ENCODE peak calls at places on chromosomes 3 and 15, in four cellular contexts. T is stimulated activated CD8-positive, alpha-beta memory T cell treated with anti-CD3 and anti-CD28 coated beads, Interleukin-12 subunit alpha, Interleukin-12 subunit beta, amount 100 ng/mL, for 4 hours; M is neural crest cell; Y is H7. J is an unnamed sample.

GRCh38 chr15:66581972-66582537 is 16.3 kb upstream of the LCTL start:
- DNase-seq in T (no peak), M (no peak), Y (no peak), J (no peak)

GRCh38 chr3:65484964-65485363 is 553.8 kb downstream of the MAGI1 start:
- DNase-seq in T (no peak), Y (no peak), M (no peak), J (no peak)

GRCh38 chr15:51121118-51121517 is 26.4 kb upstream of the TNFAIP8L3 start:
- DNase-seq in T (no peak), Y (no peak), M (no peak), J (no peak)

GRCh38 chr3:149080699-149081091 is 5.6 kb downstream of the HLTF start:
- DNase-seq in Y (no peak), M (no peak), T (no peak), J (no peak)

GRCh38 chr3:99901200-99901926 is 83.7 kb downstream of the CMSS1 start:
- DNase-seq in T (no peak), Y (no peak), M (no peak), J (peak; percentile 23)

GRCh38 chr3:147113293-147114045 is 292.9 kb downstream of the ZIC4 start:
- DNase-seq in Y (no peak), M (no peak), T (no peak), J (no peak)

GRCh38 chr15:60757831-60758570 is 279.1 kb upstream of the ICE2 start:
- DNase-seq in M (no peak), Y (no peak), T (no peak), J (no peak)

GRCh38 chr3:144556392-144556791 is 584.8 kb downstream of the DIPK2A start:
- DNase-seq in T (no peak), Y (no peak), M (no peak), J (peak; percentile 44)

GRCh38 chr3:12706504-12707253 is 42.8 kb upstream of the RAF1 start:
- DNase-seq in Y (peak; percentile 80), M (peak; percentile 31), T (peak; percentile 4), J (peak; percentile 45)

GRCh38 chr3:136632625-136633081 is 119.5 kb downstream of the STAG1 start:
- DNase-seq in M (no peak), T (no peak), Y (no peak), J (no peak)

GRCh38 chr3:155080692-155081091 is 573 bp downstream of the MME start:
- DNase-seq in T (no peak), M (no peak), Y (no peak), J (no peak)

GRCh38 chr15:80072285-80072684 is 12.8 kb downstream of the ZFAND6 start:
- DNase-seq in Y (peak; percentile 61), M (no peak), T (no peak), J (peak; percentile 83)

GRCh38 chr3:57959407-57960173 is 48.6 kb upstream of the FLNB start:
- DNase-seq in T (no peak), Y (peak; percentile 35), M (no peak), J (no peak)

GRCh38 chr3:29067014-29067413 is 213.9 kb upstream of the RBMS3 start:
- DNase-seq in T (no peak), M (no peak), Y (no peak), J (no peak)

GRCh38 chr3:109922898-109923297 is 585.6 kb upstream of the DPPA4 start:
- DNase-seq in Y (no peak), M (no peak), T (no peak), J (no peak)

GRCh38 chr3:72738752-72739520 is 109.3 kb downstream of the SHQ1 start:
- DNase-seq in T (peak; percentile 54), M (peak; percentile 52), Y (peak; percentile 98), J (no peak)

GRCh38 chr3:100400424-100400781 is 486 bp downstream of the TOMM70 start:
- DNase-seq in T (peak; percentile 4), M (peak; percentile 6), Y (no peak), J (no peak)

GRCh38 chr3:145882416-145882815 is 278.6 kb downstream of the PLOD2 start:
- DNase-seq in T (no peak), M (no peak), Y (no peak), J (no peak)

GRCh38 chr3:8871306-8871705 is 92.0 kb downstream of the RAD18 start:
- DNase-seq in M (no peak), T (no peak), Y (no peak), J (no peak)

GRCh38 chr3:175980731-175981130 is 1121.6 kb downstream of the NAALADL2 start:
- DNase-seq in Y (no peak), M (no peak), T (no peak), J (no peak)

GRCh38 chr3:81581966-81582599 is 179.4 kb downstream of the GBE1 start:
- DNase-seq in M (peak; percentile 33), Y (peak; percentile 1), T (no peak), J (peak; percentile 4)

GRCh38 chr3:127339016-127339415 is 51.2 kb upstream of the PRR20G start:
- DNase-seq in Y (no peak), T (no peak), M (no peak), J (no peak)

GRCh38 chr15:59349715-59350420 is 22.8 kb downstream of the MYO1E start:
- DNase-seq in Y (peak; percentile 48), M (no peak), T (no peak), J (no peak)

GRCh38 chr15:41779662-41780157 is 5.4 kb downstream of the MAPKBP1 start:
- DNase-seq in T (no peak), Y (no peak), M (no peak), J (no peak)

J was measured in GM12878.